ENCODE peak calls at places on chromosomes 3 and 15, in five cellular contexts. P is RWPE1, U is ovary, O is NT2/D1, S is fibroblast of mammary gland. F is an unnamed sample.

GRCh38 chr15:91047545-91048199 is 25.3 kb upstream of the VPS33B start:
- DNase-seq in P (no peak), U (no peak), O (no peak), S (peak; percentile 32), F (no peak)

GRCh38 chr15:49085696-49086459 is 39.6 kb upstream of the SECISBP2L start:
- DNase-seq in P (no peak), U (no peak), O (no peak), S (no peak), F (no peak)

GRCh38 chr15:47331796-47332480 is 385.4 kb upstream of the SEMA6D start:
- DNase-seq in P (no peak), U (peak; percentile 30), O (no peak), S (peak; percentile 58), F (no peak)

GRCh38 chr3:71421820-71422566 is 161.5 kb downstream of the FOXP1 start:
- DNase-seq in P (no peak), U (no peak), O (no peak), S (no peak), F (no peak)

GRCh38 chr3:123431658-123432323 is 17.1 kb downstream of the ADCY5 start:
- DNase-seq in P (no peak), U (no peak), O (no peak), S (no peak), F (no peak)

GRCh38 chr3:11167590-11167989 is 13.3 kb downstream of the HRH1 start:
- DNase-seq in P (no peak), U (no peak), O (no peak), S (no peak), F (no peak)

GRCh38 chr3:77626157-77626556 is 586.3 kb downstream of the ROBO2 start:
- DNase-seq in P (no peak), U (no peak), O (no peak), S (no peak), F (no peak)

GRCh38 chr3:58009749-58010535 is 1.7 kb downstream of the FLNB start:
- DNase-seq in P (peak; percentile 69), U (no peak), O (no peak), S (no peak), F (no peak)

GRCh38 chr3:132730891-132731580 is 8.8 kb upstream of the NPHP3 start:
- DNase-seq in P (peak; percentile 34), U (no peak), O (no peak), S (peak; percentile 63), F (no peak)

GRCh38 chr3:359672-360071 is 163.1 kb downstream of the CHL1 start:
- DNase-seq in P (no peak), U (no peak), O (no peak), S (no peak), F (no peak)

GRCh38 chr15:55829826-55830225 is 86.9 kb upstream of the PRTG start:
- DNase-seq in P (peak; percentile 21), U (no peak), O (no peak), S (no peak), F (no peak)

GRCh38 chr3:126607214-126607908 is 47.6 kb downstream of the TXNRD3 start:
- DNase-seq in P (peak; percentile 6), U (no peak), O (no peak), S (peak; percentile 72), F (peak; percentile 6)

GRCh38 chr3:182138388-182138787 is 426.7 kb downstream of the SOX2 start:
- DNase-seq in P (no peak), U (no peak), O (no peak), S (no peak), F (no peak)

GRCh38 chr3:155243512-155243921 is 50.0 kb downstream of the STRIT1 start:
- DNase-seq in P (no peak), U (no peak), O (no peak), S (peak; percentile 82), F (no peak)